ENCODE peak calls at places on chromosome 7, in four cellular contexts. V is ovary, L is suprapubic skin, O is heart left ventricle. F is an unnamed sample.
A peak's percentile ranks its signal among the peaks of the same experiment; 100 is the strongest.

GRCh38 chr7:8435120-8435519 is 1.7 kb downstream of the NXPH1 start:
- DNase-seq in O (no peak), L (no peak), V (no peak), F (no peak)

GRCh38 chr7:155587486-155587885 is 41.1 kb upstream of the CNPY1 start:
- DNase-seq in L (peak; percentile 40), O (no peak), V (peak; percentile 26), F (no peak)

GRCh38 chr7:107661081-107661864 is 645 bp downstream of the SLC26A4 start:
- DNase-seq in L (peak; percentile 57), V (peak; percentile 74), O (peak; percentile 75), F (peak; percentile 63)

GRCh38 chr7:157602581-157602980 is 265.8 kb downstream of the DNAJB6 start:
- DNase-seq in V (no peak), L (peak; percentile 21), O (peak; percentile 34), F (no peak)

GRCh38 chr7:542935-543789 is 23.5 kb upstream of the PDGFA start:
- DNase-seq in O (no peak), L (no peak), V (no peak), F (peak; percentile 62)

GRCh38 chr7:1386623-1387220 is 72.5 kb downstream of the MICALL2 start:
- DNase-seq in V (no peak), O (no peak), L (no peak), F (no peak)

GRCh38 chr7:12771378-12771877 is 84.0 kb downstream of the ARL4A start:
- DNase-seq in O (no peak), V (no peak), L (no peak), F (no peak)

GRCh38 chr7:155959894-155960293 is 147.6 kb upstream of the SHH start:
- DNase-seq in L (no peak), O (no peak), V (no peak), F (no peak)

GRCh38 chr7:83655951-83656556 is 7.1 kb upstream of the SEMA3E start:
- DNase-seq in O (no peak), V (no peak), L (no peak), F (no peak)

GRCh38 chr7:29300649-29301048 is 106.1 kb downstream of the CHN2 start:
- DNase-seq in O (no peak), L (no peak), V (no peak), F (no peak)

GRCh38 chr7:151505433-151505832 is 14.3 kb downstream of the RHEB start:
- DNase-seq in O (no peak), V (no peak), L (no peak), F (no peak)

GRCh38 chr7:127588697-127589482 is 679 bp downstream of the ARF5 start:
- DNase-seq in O (peak; percentile 76), L (peak; percentile 77), V (peak; percentile 73), F (peak; percentile 76)

GRCh38 chr7:105685099-105685609 is 103.9 kb upstream of the EFCAB10 start:
- DNase-seq in L (no peak), V (no peak), O (no peak), F (no peak)

DNA sequence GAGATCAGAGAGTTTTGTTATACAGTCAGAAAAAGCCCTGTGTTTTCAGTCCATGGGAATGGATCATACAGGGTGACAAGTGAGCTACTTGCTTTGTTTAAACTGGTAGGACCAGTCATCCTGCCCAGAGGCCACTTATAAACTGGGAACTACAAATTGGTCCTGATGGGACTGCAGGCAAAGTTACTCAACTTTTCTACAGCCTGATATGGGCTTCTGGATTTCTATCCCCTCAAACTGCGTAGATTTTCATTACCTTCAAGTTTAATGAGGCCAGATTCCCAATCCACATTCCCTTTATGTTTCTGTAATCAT is 89.7 kb upstream of the ZNF746 start:
- DNase-seq in L (no peak), O (no peak), V (no peak), F (no peak)
- H3K9me3 ChIP-seq in L (no peaks in the 10 kb centered on the region), O (peaks cover 4% of the 10 kb centered on the region), V (peaks cover 7% of the 10 kb centered on the region), F (no peaks in the 10 kb centered on the region)

GRCh38 chr7:51357821-51358220 is 41.2 kb upstream of the COBL start:
- DNase-seq in V (no peak), L (no peak), O (no peak), F (no peak)
- TF ChIP-seq CTCF in V (no peak), L (no peak), O (no peak), F (peak; percentile 28)

GRCh38 chr7:57404967-57405421 is 45.0 kb upstream of the ZNF716 start:
- DNase-seq in V (no peak), O (no peak), L (no peak), F (no peak)

GRCh38 chr7:57403601-57404342 is 46.2 kb upstream of the ZNF716 start:
- DNase-seq in L (no peak), V (peak; percentile 54), O (peak; percentile 72), F (peak; percentile 81)

GRCh38 chr7:57407125-57407524 is 42.9 kb upstream of the ZNF716 start:
- DNase-seq in O (no peak), L (no peak), V (no peak), F (no peak)

GRCh38 chr7:57400531-57401155 is 49.3 kb upstream of the ZNF716 start:
- DNase-seq in V (no peak), O (no peak), L (no peak), F (no peak)

GRCh38 chr7:57404343-57404966 is 45.5 kb upstream of the ZNF716 start:
- DNase-seq in V (peak; percentile 44), O (peak; percentile 76), L (no peak), F (peak; percentile 63)
- H3K9me3 ChIP-seq in V (no peaks in the 10 kb centered on the region), O (no peaks in the 10 kb centered on the region), L (peaks cover 12% of the 10 kb centered on the region), F (no peaks in the 10 kb centered on the region)

GRCh38 chr7:43112088-43112940 is at the start of gene HECW1:
- DNase-seq in V (peak; percentile 33), O (no peak), L (no peak), F (no peak)

GRCh38 chr7:43105521-43106120 is 6.8 kb upstream of the HECW1 start:
- DNase-seq in V (no peak), L (no peak), O (no peak), F (no peak)

GRCh38 chr7:43110790-43111362 is 1.6 kb upstream of the HECW1 start:
- DNase-seq in V (no peak), L (no peak), O (no peak), F (no peak)

GRCh38 chr7:43104874-43105520 is 7.5 kb upstream of the HECW1 start:
- DNase-seq in O (no peak), V (no peak), L (no peak), F (no peak)

GRCh38 chr7:43108255-43109011 is 4.0 kb upstream of the HECW1 start:
- DNase-seq in O (peak; percentile 63), L (peak; percentile 69), V (peak; percentile 79), F (peak; percentile 31)
- TF ChIP-seq CTCF in O (peak; percentile 76), L (peak; percentile 58), V (no peak), F (peak; percentile 47)

GRCh38 chr7:39663263-39663662 is 39.9 kb downstream of the RALA start:
- DNase-seq in O (no peak), V (no peak), L (no peak), F (no peak)
- H3K9me3 ChIP-seq in O (no peaks in the 10 kb centered on the region), V (no peaks in the 10 kb centered on the region), L (peaks cover 6% of the 10 kb centered on the region), F (no peaks in the 10 kb centered on the region)

GRCh38 chr7:123637878-123638277 is 17.8 kb upstream of the LMOD2 start:
- DNase-seq in V (no peak), L (no peak), O (no peak), F (no peak)

GRCh38 chr7:123635551-123636359 is 19.9 kb upstream of the LMOD2 start:
- DNase-seq in L (no peak), O (no peak), V (no peak), F (no peak)

GRCh38 chr7:123640583-123640982 is 15.1 kb upstream of the LMOD2 start:
- DNase-seq in L (no peak), V (no peak), O (no peak), F (no peak)

GRCh38 chr7:123639646-123640045 is 16.0 kb upstream of the LMOD2 start:
- DNase-seq in V (no peak), L (no peak), O (no peak), F (no peak)

DNA sequence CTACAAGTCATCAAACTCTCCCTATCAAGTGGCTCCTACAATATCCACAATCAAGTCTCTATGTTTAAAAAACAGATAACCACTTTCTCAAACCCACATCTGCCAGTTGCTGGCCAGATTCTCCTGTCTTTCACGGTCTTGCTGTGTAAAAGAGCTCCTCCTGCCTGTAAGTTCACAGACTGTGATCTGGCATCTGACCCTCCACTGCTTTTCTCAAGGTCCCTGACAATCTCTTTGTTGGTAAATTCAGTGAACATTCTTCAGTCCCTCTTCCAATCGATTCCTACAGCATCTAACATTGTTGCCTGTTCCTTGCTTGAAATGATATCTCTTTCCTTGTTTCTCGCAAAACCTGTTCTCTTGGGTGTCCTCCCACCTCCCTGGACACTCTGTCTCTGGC is 18.5 kb upstream of the LMOD2 start:
- DNase-seq in V (no peak), O (no peak), L (no peak), F (no peak)
- TF ChIP-seq CTCF in V (no peak), O (no peak), L (no peak), F (peak; percentile 20)

DNA sequence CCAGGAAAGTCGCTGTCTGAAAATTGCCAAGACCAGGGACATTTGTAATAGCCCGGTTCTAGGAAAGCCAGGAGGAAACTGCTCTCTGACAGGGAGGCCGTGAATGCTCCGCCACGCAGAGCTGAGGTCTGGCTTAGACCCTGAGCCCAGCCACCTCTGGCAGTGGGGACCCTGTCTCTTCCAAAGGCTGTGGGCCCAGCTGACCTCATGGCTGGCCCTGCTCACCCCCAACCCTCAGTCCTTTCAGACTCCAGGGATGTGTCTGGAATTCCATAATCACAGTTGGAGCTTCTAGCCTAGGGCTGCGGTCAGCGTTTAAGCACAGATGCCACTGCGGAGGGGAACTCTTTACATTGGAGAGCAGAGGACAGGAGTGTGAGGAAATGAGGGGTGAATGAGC is 6.6 kb upstream of the VIPR2 start:
- DNase-seq in V (no peak), O (no peak), L (no peak), F (no peak)
- H3K9me3 ChIP-seq in V (no peaks in the 10 kb centered on the region), O (no peaks in the 10 kb centered on the region), L (no peaks in the 10 kb centered on the region), F (no peaks in the 10 kb centered on the region)

GRCh38 chr7:47534322-47535032 is 47.4 kb downstream of the TNS3 start:
- DNase-seq in O (no peak), L (no peak), V (no peak), F (no peak)
- TF ChIP-seq CTCF in O (no peak), L (no peak), V (no peak), F (no peak)

GRCh38 chr7:63031838-63032436 is 966.7 kb upstream of the ZNF722 start:
- DNase-seq in L (no peak), V (no peak), O (no peak), F (no peak)

GRCh38 chr7:63030061-63030460 is 968.6 kb upstream of the ZNF722 start:
- DNase-seq in V (no peak), L (no peak), O (no peak), F (no peak)

GRCh38 chr7:63028376-63029206 is 970.1 kb upstream of the ZNF722 start:
- DNase-seq in V (no peak), O (no peak), L (no peak), F (no peak)

GRCh38 chr7:63027075-63027474 is 971.6 kb upstream of the ZNF722 start:
- DNase-seq in L (no peak), O (no peak), V (no peak), F (no peak)

DNA sequence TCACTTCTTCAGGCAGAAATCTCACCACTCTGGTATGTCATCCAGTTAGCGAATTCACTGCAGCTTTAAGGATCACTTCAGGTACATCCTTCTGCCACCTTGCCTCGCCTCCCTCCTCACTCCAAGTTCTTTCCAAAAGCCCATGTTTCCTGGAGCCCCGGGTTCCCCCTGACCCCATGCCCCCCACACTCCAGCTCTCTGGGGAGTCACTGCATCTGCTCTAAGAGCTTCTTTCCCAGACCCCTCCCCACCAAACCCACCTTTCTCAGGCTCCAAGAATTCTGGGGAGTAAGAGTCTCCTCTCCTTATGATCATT is 969.5 kb upstream of the ZNF722 start:
- DNase-seq in V (no peak), O (no peak), L (no peak), F (no peak)
- H3K9me3 ChIP-seq in V (no peaks in the 10 kb centered on the region), O (no peaks in the 10 kb centered on the region), L (peaks cover 23% of the 10 kb centered on the region), F (peaks cover 6% of the 10 kb centered on the region)